ENCODE peak calls at places on chromosomes 7 and 10, in five cellular contexts. Y is foreskin fibroblast, O is body of pancreas, L is aorta, B is germinal center. I is an unnamed sample.
A peak's percentile ranks its signal among the peaks of the same experiment; 100 is the strongest.

GRCh38 chr10:113007821-113008220 is 57.8 kb downstream of the TCF7L2 start:
- DNase-seq in Y (no peak), O (no peak), L (no peak), B (no peak), I (no peak)

GRCh38 chr10:79101560-79101971 is 32.8 kb downstream of the ZMIZ1 start:
- DNase-seq in Y (no peak), O (no peak), L (no peak), B (no peak), I (no peak)

GRCh38 chr10:8992009-8992408 is 937.5 kb downstream of the GATA3 start:
- DNase-seq in Y (no peak), O (no peak), L (no peak), B (no peak), I (no peak)

GRCh38 chr7:55054252-55054651 is 35.4 kb downstream of the EGFR start:
- DNase-seq in Y (no peak), O (no peak), L (peak; percentile 73), B (no peak), I (no peak)

GRCh38 chr10:117429644-117430043 is 54.4 kb upstream of the PDZD8 start:
- DNase-seq in Y (no peak), O (no peak), L (no peak), B (no peak), I (no peak)

GRCh38 chr10:90743291-90743690 is 114.5 kb downstream of the HTR7 start:
- DNase-seq in Y (no peak), O (no peak), L (no peak), B (no peak), I (no peak)

GRCh38 chr7:3710122-3710521 is 409.1 kb downstream of the SDK1 start:
- DNase-seq in Y (no peak), O (no peak), L (no peak), B (no peak), I (no peak)

GRCh38 chr7:1857487-1858425 is 187.7 kb downstream of the ELFN1 start:
- DNase-seq in Y (no peak), O (no peak), L (peak; percentile 66), B (no peak), I (no peak)

GRCh38 chr10:6232846-6233724 is 30.4 kb downstream of the PFKFB3 start:
- DNase-seq in Y (no peak), O (no peak), L (peak; percentile 76), B (no peak), I (no peak)